ENCODE peak calls at places on chromosomes 3 and 15, in six cellular contexts. A is mesendoderm, D is neuronal stem cell, M is trophoblast cell, I is mesenchymal stem cell, F is IMR-90. U is an unnamed sample.

GRCh38 chr15:67003586-67003985 is 61.8 kb upstream of the SMAD3 start:
- DNase-seq in M (peak; percentile 74), A (no peak), D (no peak), F (peak; percentile 53), I (peak; percentile 31), U (no peak)

GRCh38 chr15:38635170-38635569 is 70.6 kb upstream of the RASGRP1 start:
- DNase-seq in I (no peak), D (no peak), A (no peak), M (no peak), F (no peak), U (no peak)

GRCh38 chr3:26639339-26639738 is 16.8 kb downstream of the LRRC3B start:
- DNase-seq in F (no peak), I (no peak), M (no peak), A (no peak), D (no peak), U (no peak)

GRCh38 chr3:49013738-49014660 is 4.4 kb downstream of the DALRD3 start:
- DNase-seq in I (peak; percentile 50), D (no peak), M (peak; percentile 83), A (peak; percentile 89), F (no peak), U (peak; percentile 89)

GRCh38 chr3:53161345-53161819 is 373 bp downstream of the PRKCD start:
- DNase-seq in I (peak; percentile 27), A (no peak), F (no peak), M (no peak), D (no peak), U (no peak)

GRCh38 chr3:58012302-58012701 is 4.1 kb downstream of the FLNB start:
- DNase-seq in M (no peak), D (no peak), F (no peak), I (no peak), A (no peak), U (no peak)

GRCh38 chr3:101123084-101123483 is 129.9 kb upstream of the ABI3BP start:
- DNase-seq in M (no peak), F (no peak), D (no peak), A (no peak), I (no peak), U (no peak)

GRCh38 chr3:135760581-135760980 is 204.9 kb upstream of the PPP2R3A start:
- DNase-seq in F (no peak), M (peak; percentile 13), I (no peak), A (no peak), D (no peak), U (no peak)

GRCh38 chr15:22904736-22905135 is 66.3 kb downstream of the NIPA2 start:
- DNase-seq in A (no peak), D (no peak), I (no peak), M (no peak), F (no peak), U (no peak)

GRCh38 chr3:146470424-146470990 is 1.1 kb upstream of the PLSCR2 start:
- DNase-seq in A (no peak), I (no peak), M (no peak), D (no peak), F (no peak), U (no peak)

GRCh38 chr3:186785517-186786018 is 2.2 kb downstream of the EIF4A2 start:
- DNase-seq in F (no peak), D (no peak), M (no peak), A (no peak), I (no peak), U (no peak)

GRCh38 chr3:79385211-79385610 is 382.6 kb downstream of the ROBO1 start:
- DNase-seq in M (peak; percentile 54), A (no peak), I (no peak), F (no peak), D (no peak), U (no peak)

GRCh38 chr15:41424809-41425208 is 7.9 kb downstream of the RTF1 start:
- DNase-seq in A (peak; percentile 38), I (no peak), M (no peak), D (no peak), F (no peak), U (peak; percentile 36)

GRCh38 chr3:139935866-139936817 is 1.2 kb downstream of the CLSTN2 start:
- DNase-seq in F (no peak), D (peak; percentile 30), M (no peak), A (peak; percentile 39), I (peak; percentile 20), U (peak; percentile 44)

GRCh38 chr3:19420159-19420558 is 271.8 kb downstream of the KCNH8 start:
- DNase-seq in I (no peak), D (no peak), F (no peak), M (no peak), A (no peak), U (no peak)

DNA sequence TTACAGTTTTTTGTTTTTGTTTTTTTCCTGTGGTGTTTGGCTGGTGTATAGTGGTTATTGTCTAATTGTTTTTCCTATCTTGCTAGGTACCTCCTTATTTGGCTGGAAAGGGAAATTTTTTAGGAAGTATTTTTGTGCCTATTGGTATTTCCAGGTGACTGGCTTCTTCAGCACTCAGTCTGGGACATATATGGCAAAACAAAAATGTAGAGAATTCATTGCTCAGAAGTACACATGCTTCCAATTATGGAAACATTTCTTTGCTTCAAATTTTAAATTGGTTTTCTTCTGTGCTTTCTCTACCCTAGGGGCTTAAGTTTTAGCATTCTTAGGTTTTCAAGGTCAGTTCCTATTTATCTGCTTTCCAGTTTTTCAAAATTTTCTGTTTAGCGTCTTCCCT is 231.8 kb upstream of the DPPA4 start:
- DNase-seq in F (peak; percentile 6), M (no peak), D (no peak), I (no peak), A (no peak), U (no peak)
- H3K27ac ChIP-seq in F (no peak overlapping the region), M (no peak overlapping the region), D (no peak overlapping the region), I (no peak overlapping the region), A (no peak overlapping the region), U (no peak overlapping the region)

GRCh38 chr15:90201944-90202375 is 830 bp downstream of the SEMA4B start:
- DNase-seq in I (peak; percentile 41), F (no peak), M (no peak), D (peak; percentile 31), A (peak; percentile 19), U (no peak)

GRCh38 chr15:90203473-90203872 is 2.3 kb downstream of the SEMA4B start:
- DNase-seq in M (no peak), D (no peak), A (no peak), F (no peak), I (no peak), U (no peak)

GRCh38 chr15:90200534-90201139 is 493 bp upstream of the SEMA4B start:
- DNase-seq in D (no peak), I (no peak), A (no peak), F (no peak), M (peak; percentile 37), U (no peak)

GRCh38 chr15:90202929-90203328 is 1.8 kb downstream of the SEMA4B start:
- DNase-seq in A (no peak), F (no peak), I (no peak), M (no peak), D (no peak), U (no peak)

DNA sequence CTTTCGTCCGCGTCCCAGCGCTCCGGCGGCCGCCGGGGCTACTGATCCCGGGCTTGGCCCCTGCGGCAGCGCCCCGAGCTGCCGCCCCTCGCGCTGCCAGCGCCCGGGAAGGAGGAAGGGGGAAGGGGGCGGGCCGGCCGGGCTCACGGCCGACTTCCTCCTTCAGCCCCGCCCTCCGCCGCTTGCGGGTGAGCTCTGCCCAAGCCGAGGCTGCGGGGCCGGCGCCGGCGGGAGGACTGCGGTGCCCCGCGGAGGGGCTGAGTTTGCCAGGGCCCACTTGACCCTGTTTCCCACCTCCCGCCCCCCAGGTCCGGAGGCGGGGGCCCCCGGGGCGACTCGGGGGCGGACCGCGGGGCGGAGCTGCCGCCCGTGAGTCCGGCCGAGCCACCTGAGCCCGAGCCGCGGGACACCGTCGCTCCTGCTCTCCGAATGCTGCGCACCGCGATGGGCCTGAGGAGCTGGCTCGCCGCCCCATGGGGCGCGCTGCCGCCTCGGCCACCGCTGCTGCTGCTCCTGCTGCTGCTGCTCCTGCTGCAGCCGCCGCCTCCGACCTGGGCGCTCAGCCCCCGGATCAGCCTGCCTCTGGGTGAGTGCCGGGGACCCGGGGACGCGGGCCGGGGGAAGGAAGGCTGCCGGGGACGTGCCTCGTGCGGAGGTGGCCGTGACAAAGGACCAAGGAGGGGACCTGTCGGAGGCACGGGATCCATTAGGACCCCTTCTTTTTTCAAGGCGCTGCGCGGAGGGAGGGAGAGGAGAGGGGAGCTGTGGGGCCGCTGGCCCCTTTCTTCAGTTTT is at the start of gene SEMA4B:
- DNase-seq in F (peak; percentile 32), D (peak; percentile 85), I (peak; percentile 63), A (peak; percentile 78), M (peak; percentile 34), U (peak; percentile 85)
- H3K23ac ChIP-seq in F (peak within 1 kb of the TSS; percentile 50), D (peak within 1 kb of the TSS; percentile 96), I (peak within 1 kb of the TSS; percentile 43), A (peak within 1 kb of the TSS; percentile 92), M (no peak within 1 kb of the TSS), U (no peak within 1 kb of the TSS)

GRCh38 chr3:29317659-29318173 is 36.8 kb downstream of the RBMS3 start:
- DNase-seq in A (no peak), I (no peak), F (no peak), D (no peak), M (no peak), U (no peak)

GRCh38 chr3:29319262-29319661 is 38.4 kb downstream of the RBMS3 start:
- DNase-seq in M (no peak), A (no peak), F (no peak), D (no peak), I (no peak), U (no peak)

GRCh38 chr3:29322586-29322985 is 41.7 kb downstream of the RBMS3 start:
- DNase-seq in F (no peak), D (no peak), A (no peak), M (no peak), I (no peak), U (no peak)

GRCh38 chr3:29318251-29318650 is 37.4 kb downstream of the RBMS3 start:
- DNase-seq in I (no peak), F (no peak), M (no peak), A (no peak), D (no peak), U (no peak)

GRCh38 chr3:29319798-29320197 is 38.9 kb downstream of the RBMS3 start:
- DNase-seq in I (no peak), M (no peak), A (no peak), D (no peak), F (no peak), U (no peak)
- H3K27ac ChIP-seq in I (no peak overlapping the region), M (no peak overlapping the region), A (no peak overlapping the region), D (no peak overlapping the region), F (no peak overlapping the region), U (no peak overlapping the region)

DNA sequence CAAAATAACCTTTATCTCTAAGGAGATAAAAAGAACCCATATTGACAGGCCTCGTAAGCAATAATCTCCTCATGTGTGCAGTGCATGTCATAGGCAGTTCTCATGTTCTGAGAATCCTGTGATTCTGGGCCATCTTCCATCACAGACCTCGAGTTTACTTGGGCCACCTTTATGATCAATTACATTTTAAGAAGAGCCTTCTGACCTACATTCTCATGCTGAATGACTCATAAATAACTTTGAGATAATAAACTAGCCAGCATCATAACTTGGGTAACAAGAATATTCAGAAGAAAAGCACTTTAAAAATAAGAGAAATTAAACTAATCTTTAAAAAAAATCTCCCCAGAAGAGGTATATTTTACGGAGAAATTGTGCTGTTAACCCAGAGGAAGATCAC is 310.7 kb upstream of the ZNF717 start:
- DNase-seq in I (no peak), A (no peak), F (peak; percentile 23), M (no peak), D (no peak), U (no peak)
- H3K23ac ChIP-seq in I (no peak overlapping the region), A (no peak overlapping the region), F (no peak overlapping the region), M (no peak overlapping the region), D (no peak overlapping the region), U (no peak overlapping the region)

DNA sequence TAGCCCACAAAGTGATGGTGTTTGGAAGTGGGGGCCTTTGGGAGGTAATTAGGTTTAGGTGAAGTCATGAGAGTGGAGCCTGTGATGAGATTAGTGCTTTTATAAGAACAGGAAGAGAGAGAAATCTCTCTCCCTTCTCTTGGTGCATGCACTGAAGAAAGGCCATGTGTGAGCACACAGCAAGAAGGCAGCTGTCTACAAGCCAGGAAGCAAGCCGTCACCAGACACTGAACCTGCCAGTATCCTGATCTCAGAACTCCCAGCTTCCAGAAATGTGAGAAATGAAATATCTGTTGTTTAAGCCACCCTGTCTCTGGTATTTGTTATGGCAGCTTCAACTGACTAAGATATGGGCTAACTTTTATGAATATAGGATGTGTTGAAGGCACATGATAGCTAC is 72.6 kb downstream of the REC114 start:
- DNase-seq in A (no peak), M (no peak), D (no peak), I (no peak), F (no peak), U (no peak)
- H3K27ac ChIP-seq in A (no peak overlapping the region), M (no peak overlapping the region), D (no peak overlapping the region), I (no peak overlapping the region), F (no peak overlapping the region), U (no peak overlapping the region)